ENCODE peak calls at places on chromosomes 2 and 18, in seven cellular contexts. One of them, this sample, is unnamed.

GRCh38 chr2:101770672-101771071 is 73.2 kb downstream of the MAP4K4 start:
- DNase-seq in pancreas: no peak
- DNase-seq in Kasumi-1: peak
- DNase-seq in BE2C: peak
- DNase-seq in heart right ventricle: no peak
- DNase-seq in posterior vena cava: no peak
- DNase-seq in NCI-H1105 treated with DMSO at 0.1 percent for 48 hours: peak
- DNase-seq in this sample: peak

GRCh38 chr2:28068098-28068497 is 177.6 kb downstream of the BABAM2 start:
- DNase-seq in NCI-H1105 treated with DMSO at 0.1 percent for 48 hours: no peak
- DNase-seq in pancreas: no peak
- DNase-seq in BE2C: no peak
- DNase-seq in posterior vena cava: no peak
- DNase-seq in Kasumi-1: no peak
- DNase-seq in heart right ventricle: no peak
- DNase-seq in this sample: no peak

GRCh38 chr2:239581352-239581901 is 180.6 kb upstream of the HDAC4 start:
- DNase-seq in pancreas: no peak
- DNase-seq in Kasumi-1: no peak
- DNase-seq in heart right ventricle: no peak
- DNase-seq in NCI-H1105 treated with DMSO at 0.1 percent for 48 hours: no peak
- DNase-seq in BE2C: no peak
- DNase-seq in posterior vena cava: peak
- DNase-seq in this sample: no peak

GRCh38 chr18:22962004-22962403 is 28.9 kb downstream of the RBBP8 start:
- DNase-seq in NCI-H1105 treated with DMSO at 0.1 percent for 48 hours: no peak
- DNase-seq in heart right ventricle: no peak
- DNase-seq in BE2C: no peak
- DNase-seq in Kasumi-1: no peak
- DNase-seq in posterior vena cava: no peak
- DNase-seq in pancreas: no peak
- DNase-seq in this sample: no peak

GRCh38 chr18:44589709-44590108 is 91.0 kb upstream of the SETBP1 start:
- DNase-seq in NCI-H1105 treated with DMSO at 0.1 percent for 48 hours: no peak
- DNase-seq in posterior vena cava: no peak
- DNase-seq in pancreas: no peak
- DNase-seq in Kasumi-1: no peak
- DNase-seq in BE2C: no peak
- DNase-seq in heart right ventricle: no peak
- DNase-seq in this sample: no peak

GRCh38 chr2:233015048-233015645 is 2.1 kb upstream of the NGEF start:
- DNase-seq in Kasumi-1: no peak
- DNase-seq in pancreas: no peak
- DNase-seq in NCI-H1105 treated with DMSO at 0.1 percent for 48 hours: no peak
- DNase-seq in posterior vena cava: no peak
- DNase-seq in heart right ventricle: no peak
- DNase-seq in BE2C: no peak
- DNase-seq in this sample: no peak

GRCh38 chr2:12619975-12620374 is 96.8 kb upstream of the TRIB2 start:
- DNase-seq in posterior vena cava: peak
- DNase-seq in Kasumi-1: no peak
- DNase-seq in NCI-H1105 treated with DMSO at 0.1 percent for 48 hours: no peak
- DNase-seq in BE2C: peak
- DNase-seq in pancreas: no peak
- DNase-seq in heart right ventricle: no peak
- DNase-seq in this sample: no peak

GRCh38 chr2:213284105-213285090 is at the start of gene SPAG16:
- DNase-seq in pancreas: peak
- DNase-seq in NCI-H1105 treated with DMSO at 0.1 percent for 48 hours: peak
- DNase-seq in posterior vena cava: peak
- DNase-seq in heart right ventricle: peak
- DNase-seq in BE2C: peak
- DNase-seq in Kasumi-1: no peak
- DNase-seq in this sample: peak

GRCh38 chr2:70062270-70062669 is 25.0 kb upstream of the PCBP1 start:
- DNase-seq in pancreas: no peak
- DNase-seq in BE2C: no peak
- DNase-seq in posterior vena cava: no peak
- DNase-seq in heart right ventricle: no peak
- DNase-seq in NCI-H1105 treated with DMSO at 0.1 percent for 48 hours: no peak
- DNase-seq in Kasumi-1: peak
- DNase-seq in this sample: no peak

GRCh38 chr2:60468390-60469085 is 84.9 kb downstream of the BCL11A start:
- DNase-seq in BE2C: no peak
- DNase-seq in heart right ventricle: no peak
- DNase-seq in posterior vena cava: no peak
- DNase-seq in NCI-H1105 treated with DMSO at 0.1 percent for 48 hours: no peak
- DNase-seq in Kasumi-1: no peak
- DNase-seq in pancreas: no peak
- DNase-seq in this sample: no peak

GRCh38 chr2:14587119-14587518 is 45.4 kb upstream of the LRATD1 start:
- DNase-seq in NCI-H1105 treated with DMSO at 0.1 percent for 48 hours: no peak
- DNase-seq in BE2C: no peak
- DNase-seq in heart right ventricle: no peak
- DNase-seq in posterior vena cava: no peak
- DNase-seq in Kasumi-1: no peak
- DNase-seq in pancreas: no peak
- DNase-seq in this sample: no peak

GRCh38 chr2:25825238-25825637 is 53.0 kb downstream of the ASXL2 start:
- DNase-seq in BE2C: no peak
- DNase-seq in Kasumi-1: no peak
- DNase-seq in posterior vena cava: no peak
- DNase-seq in heart right ventricle: no peak
- DNase-seq in pancreas: no peak
- DNase-seq in NCI-H1105 treated with DMSO at 0.1 percent for 48 hours: no peak
- DNase-seq in this sample: no peak

GRCh38 chr18:830315-830901 is 18.4 kb upstream of the YES1 start:
- DNase-seq in posterior vena cava: no peak
- DNase-seq in pancreas: no peak
- DNase-seq in heart right ventricle: peak
- DNase-seq in NCI-H1105 treated with DMSO at 0.1 percent for 48 hours: no peak
- DNase-seq in Kasumi-1: peak
- DNase-seq in BE2C: no peak
- DNase-seq in this sample: no peak

GRCh38 chr2:9178905-9179571 is 27.6 kb upstream of the ASAP2 start:
- DNase-seq in Kasumi-1: no peak
- DNase-seq in NCI-H1105 treated with DMSO at 0.1 percent for 48 hours: peak
- DNase-seq in pancreas: no peak
- DNase-seq in heart right ventricle: peak
- DNase-seq in posterior vena cava: peak
- DNase-seq in BE2C: no peak
- DNase-seq in this sample: peak

GRCh38 chr2:200380833-200381542 is 74.5 kb downstream of the SPATS2L start:
- DNase-seq in heart right ventricle: no peak
- DNase-seq in NCI-H1105 treated with DMSO at 0.1 percent for 48 hours: no peak
- DNase-seq in BE2C: no peak
- DNase-seq in pancreas: no peak
- DNase-seq in posterior vena cava: no peak
- DNase-seq in Kasumi-1: no peak
- DNase-seq in this sample: peak

GRCh38 chr2:155663265-155663664 is 669.3 kb downstream of the NR4A2 start:
- DNase-seq in heart right ventricle: no peak
- DNase-seq in posterior vena cava: no peak
- DNase-seq in pancreas: no peak
- DNase-seq in BE2C: no peak
- DNase-seq in NCI-H1105 treated with DMSO at 0.1 percent for 48 hours: no peak
- DNase-seq in Kasumi-1: no peak
- DNase-seq in this sample: no peak

GRCh38 chr18:53971331-53971730 is 253.1 kb downstream of the MBD2 start:
- DNase-seq in Kasumi-1: no peak
- DNase-seq in BE2C: no peak
- DNase-seq in posterior vena cava: no peak
- DNase-seq in pancreas: no peak
- DNase-seq in heart right ventricle: no peak
- DNase-seq in NCI-H1105 treated with DMSO at 0.1 percent for 48 hours: no peak
- DNase-seq in this sample: no peak

GRCh38 chr2:221075203-221075602 is 496.9 kb downstream of the EPHA4 start:
- DNase-seq in Kasumi-1: no peak
- DNase-seq in heart right ventricle: no peak
- DNase-seq in BE2C: no peak
- DNase-seq in posterior vena cava: no peak
- DNase-seq in NCI-H1105 treated with DMSO at 0.1 percent for 48 hours: no peak
- DNase-seq in pancreas: no peak
- DNase-seq in this sample: no peak

GRCh38 chr2:112784199-112785189 is at the start of gene IL1A:
- DNase-seq in NCI-H1105 treated with DMSO at 0.1 percent for 48 hours: no peak
- DNase-seq in posterior vena cava: no peak
- DNase-seq in heart right ventricle: no peak
- DNase-seq in Kasumi-1: no peak
- DNase-seq in BE2C: no peak
- DNase-seq in pancreas: no peak
- DNase-seq in this sample: no peak

GRCh38 chr2:7427293-7428060 is 510.3 kb downstream of the RNF144A start:
- DNase-seq in BE2C: peak
- DNase-seq in pancreas: no peak
- DNase-seq in posterior vena cava: no peak
- DNase-seq in heart right ventricle: peak
- DNase-seq in Kasumi-1: peak
- DNase-seq in NCI-H1105 treated with DMSO at 0.1 percent for 48 hours: peak
- DNase-seq in this sample: peak

GRCh38 chr18:78092901-78093300 is 843.3 kb downstream of the GALR1 start:
- DNase-seq in pancreas: no peak
- DNase-seq in NCI-H1105 treated with DMSO at 0.1 percent for 48 hours: no peak
- DNase-seq in posterior vena cava: no peak
- DNase-seq in heart right ventricle: no peak
- DNase-seq in Kasumi-1: no peak
- DNase-seq in BE2C: no peak
- DNase-seq in this sample: no peak

GRCh38 chr2:222594679-222595078 is 61.2 kb downstream of the FARSB start:
- DNase-seq in Kasumi-1: no peak
- DNase-seq in posterior vena cava: no peak
- DNase-seq in BE2C: no peak
- DNase-seq in NCI-H1105 treated with DMSO at 0.1 percent for 48 hours: no peak
- DNase-seq in heart right ventricle: no peak
- DNase-seq in pancreas: no peak
- DNase-seq in this sample: no peak

GRCh38 chr2:237701033-237701858 is 73.9 kb downstream of the LRRFIP1 start:
- DNase-seq in pancreas: no peak
- DNase-seq in heart right ventricle: no peak
- DNase-seq in BE2C: no peak
- DNase-seq in Kasumi-1: no peak
- DNase-seq in NCI-H1105 treated with DMSO at 0.1 percent for 48 hours: no peak
- DNase-seq in posterior vena cava: no peak
- DNase-seq in this sample: no peak